ENCODE peak calls at places on chromosomes 7 and 10, in five cellular contexts. V, Y, C, U and K are unnamed samples.

GRCh38 chr10:132341017-132341416 is 9.0 kb downstream of the LRRC27 start:
- DNase-seq in Y (no peak), U (no peak), C (no peak), V (no peak), K (no peak)

GRCh38 chr7:155743197-155743596 is 69.1 kb downstream of the SHH start:
- DNase-seq in C (no peak), U (no peak), Y (no peak), V (no peak), K (no peak)

GRCh38 chr10:129963831-129964501 is at the start of gene EBF3:
- DNase-seq in Y (no peak), V (peak), C (no peak), U (no peak), K (peak)

GRCh38 chr7:155387066-155387620 is 70.8 kb upstream of the EN2 start:
- DNase-seq in V (no peak), C (no peak), U (no peak), Y (no peak), K (no peak)

GRCh38 chr10:77906863-77907861 is 19.4 kb downstream of the DLG5 start:
- DNase-seq in Y (no peak), C (peak), V (no peak), U (no peak), K (no peak)

GRCh38 chr10:24703700-24704099 is 20.0 kb downstream of the ARHGAP21 start:
- DNase-seq in U (no peak), V (no peak), C (no peak), Y (peak), K (no peak)

GRCh38 chr10:70132098-70133029 is at the start of gene AIFM2:
- DNase-seq in U (no peak), V (peak), C (no peak), Y (peak), K (no peak)

GRCh38 chr10:31118561-31118960 is 86.9 kb upstream of the ZNF438 start:
- DNase-seq in U (no peak), C (no peak), Y (no peak), V (no peak), K (no peak)

GRCh38 chr10:47296111-47296894 is 3.7 kb upstream of the GDF10 start:
- DNase-seq in C (no peak), V (no peak), U (no peak), Y (peak), K (no peak)

GRCh38 chr10:129193148-129193547 is 273.9 kb upstream of the MGMT start:
- DNase-seq in U (no peak), V (peak), C (peak), Y (peak), K (no peak)

GRCh38 chr7:40305229-40305628 is 170.4 kb downstream of the SUGCT start:
- DNase-seq in C (no peak), U (no peak), V (no peak), Y (no peak), K (no peak)

GRCh38 chr7:139393621-139394215 is 34.0 kb downstream of the LUC7L2 start:
- DNase-seq in V (no peak), C (no peak), Y (no peak), U (no peak), K (no peak)

GRCh38 chr7:150376560-150376959 is 2.6 kb upstream of the ZNF775 start:
- DNase-seq in C (no peak), U (no peak), V (no peak), Y (no peak), K (no peak)

GRCh38 chr10:1097436-1097835 is 41.3 kb downstream of the WDR37 start:
- DNase-seq in V (no peak), C (no peak), U (no peak), Y (no peak), K (no peak)

DNA sequence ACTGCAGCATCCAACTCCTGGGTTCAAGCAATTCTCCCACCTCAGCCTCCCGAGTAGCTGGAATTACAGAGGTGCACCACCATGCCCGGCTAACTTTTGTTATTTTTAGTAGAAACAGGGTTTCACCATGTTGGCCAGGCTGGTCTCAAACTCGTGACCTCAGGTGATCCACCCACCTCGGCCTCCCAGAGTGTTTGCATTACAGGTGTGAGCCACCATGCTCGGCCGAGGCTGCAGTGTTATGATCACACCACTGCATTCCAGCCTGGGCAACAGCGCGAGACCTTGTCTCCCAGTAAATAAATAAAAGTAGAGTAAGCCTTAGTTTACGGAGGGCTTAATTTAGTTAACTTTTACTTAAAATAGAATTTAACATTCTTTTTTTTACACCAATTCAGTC is 23.7 kb upstream of the IGF2BP3 start:
- DNase-seq in U (no peak), V (no peak), C (no peak), Y (no peak), K (no peak)
- TF ChIP-seq CTCF in U (no peak), V (no peak), C (no peak), Y (no peak), K (no peak)

DNA sequence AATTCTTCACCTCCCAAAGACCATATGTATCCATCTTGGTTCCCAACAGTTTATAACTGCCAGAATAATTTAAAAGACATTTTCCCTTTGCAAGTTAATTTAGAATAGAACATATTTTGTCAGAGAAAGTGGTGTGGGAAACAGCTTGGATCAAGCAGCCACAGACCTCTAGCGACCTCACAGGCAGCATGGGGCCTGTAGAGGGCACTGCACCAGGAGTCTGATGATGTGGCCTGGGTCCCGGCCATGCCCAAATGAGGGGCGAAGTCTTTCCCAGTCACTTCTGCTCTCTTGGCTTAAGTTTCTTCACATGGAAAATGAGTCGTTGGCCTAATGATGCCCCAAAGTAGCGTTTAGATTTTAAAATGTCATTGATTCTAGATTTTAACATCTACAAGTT is 243.2 kb downstream of the SDK1 start:
- DNase-seq in V (no peak), C (no peak), U (no peak), Y (no peak), K (no peak)
- TF ChIP-seq CTCF in V (no peak), C (no peak), U (no peak), Y (peak), K (no peak)

DNA sequence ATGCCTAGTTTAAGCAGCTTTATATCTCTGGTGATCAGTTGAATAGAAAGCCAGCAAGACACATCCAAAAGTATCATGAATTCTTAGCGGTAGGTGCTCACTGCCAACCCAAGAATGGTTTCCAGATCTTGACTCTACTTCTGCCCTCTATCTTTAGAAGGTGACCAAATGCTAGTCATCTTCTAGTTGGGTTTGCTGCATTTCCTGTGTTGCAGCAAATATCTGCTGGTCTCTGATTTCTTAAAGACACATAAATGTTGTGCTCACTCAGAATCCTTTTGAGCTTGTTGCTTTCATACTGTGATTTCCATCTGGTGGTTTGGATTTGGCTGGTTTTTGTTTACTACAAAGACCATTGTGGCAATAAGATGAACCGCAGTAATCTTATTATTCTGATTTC is 2.2 kb downstream of the CDC123 start:
- DNase-seq in U (no peak), V (no peak), C (no peak), Y (no peak), K (no peak)
- TF ChIP-seq CTCF in U (no peak), V (no peak), C (no peak), Y (no peak), K (no peak)

GRCh38 chr7:4003536-4003935 is 678.6 kb upstream of the FOXK1 start:
- DNase-seq in C (peak), Y (no peak), U (no peak), V (no peak), K (no peak)

GRCh38 chr7:4000139-4000538 is 682.0 kb upstream of the FOXK1 start:
- DNase-seq in C (no peak), V (no peak), Y (no peak), U (no peak), K (no peak)

GRCh38 chr7:4000934-4001333 is 681.2 kb upstream of the FOXK1 start:
- DNase-seq in C (no peak), U (no peak), V (no peak), Y (no peak), K (no peak)

GRCh38 chr7:3998060-3998459 is 684.0 kb upstream of the FOXK1 start:
- DNase-seq in U (no peak), Y (peak), V (no peak), C (no peak), K (no peak)

GRCh38 chr7:4001742-4002141 is 680.4 kb upstream of the FOXK1 start:
- DNase-seq in U (no peak), Y (no peak), V (no peak), C (no peak), K (no peak)
- TF ChIP-seq CTCF in U (no peak), Y (no peak), V (no peak), C (no peak), K (no peak)

GRCh38 chr10:72694476-72695369 is 2.8 kb downstream of the MCU start:
- DNase-seq in V (no peak), Y (peak), C (no peak), U (no peak), K (no peak)
- TF ChIP-seq CTCF in V (peak), Y (peak), C (peak), U (peak), K (peak)